ENCODE peak calls at places on chromosomes 2 and 18, in seven cellular contexts. One of them, this sample, is unnamed.
A peak's percentile ranks its signal among the peaks of the same experiment; 100 is the strongest.

GRCh38 chr18:50877545-50878265 is 1.2 kb upstream of the ME2 start:
- DNase-seq in aorta: no peak
- DNase-seq in A549: no peak
- DNase-seq in right cardiac atrium: no peak
- DNase-seq in effector memory CD4-positive, alpha-beta T cell: no peak
- DNase-seq in GM23338: no peak
- DNase-seq in thoracic aorta: no peak
- DNase-seq in this sample: no peak

GRCh38 chr2:20593072-20594034 is 57.5 kb downstream of the HS1BP3 start:
- DNase-seq in aorta: peak; percentile 85
- DNase-seq in A549: peak; percentile 75
- DNase-seq in right cardiac atrium: peak; percentile 80
- DNase-seq in effector memory CD4-positive, alpha-beta T cell: no peak
- DNase-seq in GM23338: no peak
- DNase-seq in thoracic aorta: no peak
- DNase-seq in this sample: no peak

GRCh38 chr2:130963849-130964793 is 127.4 kb downstream of the ARHGEF4 start:
- DNase-seq in aorta: no peak
- DNase-seq in A549: peak; percentile 66
- DNase-seq in right cardiac atrium: no peak
- DNase-seq in effector memory CD4-positive, alpha-beta T cell: no peak
- DNase-seq in GM23338: peak; percentile 92
- DNase-seq in thoracic aorta: no peak
- DNase-seq in this sample: no peak

GRCh38 chr2:218418717-218419458 is at the start of gene VIL1:
- DNase-seq in aorta: no peak
- DNase-seq in A549: no peak
- DNase-seq in right cardiac atrium: no peak
- DNase-seq in effector memory CD4-positive, alpha-beta T cell: no peak
- DNase-seq in GM23338: peak; percentile 63
- DNase-seq in thoracic aorta: no peak
- DNase-seq in this sample: no peak

GRCh38 chr2:207241198-207241597 is 75.5 kb upstream of the KLF7 start:
- DNase-seq in aorta: no peak
- DNase-seq in A549: no peak
- DNase-seq in right cardiac atrium: no peak
- DNase-seq in effector memory CD4-positive, alpha-beta T cell: no peak
- DNase-seq in GM23338: no peak
- DNase-seq in thoracic aorta: no peak
- DNase-seq in this sample: no peak

GRCh38 chr2:53129851-53130250 is 637.8 kb upstream of the CHAC2 start:
- DNase-seq in aorta: no peak
- DNase-seq in A549: no peak
- DNase-seq in right cardiac atrium: no peak
- DNase-seq in effector memory CD4-positive, alpha-beta T cell: no peak
- DNase-seq in GM23338: no peak
- DNase-seq in thoracic aorta: no peak
- DNase-seq in this sample: no peak

GRCh38 chr2:45013229-45014015 is 4.2 kb upstream of the SIX2 start:
- DNase-seq in aorta: peak; percentile 81
- DNase-seq in A549: no peak
- DNase-seq in right cardiac atrium: no peak
- DNase-seq in effector memory CD4-positive, alpha-beta T cell: no peak
- DNase-seq in GM23338: peak; percentile 60
- DNase-seq in thoracic aorta: no peak
- DNase-seq in this sample: no peak

GRCh38 chr2:109129356-109129920 is 433 bp downstream of the SH3RF3 start:
- DNase-seq in aorta: peak; percentile 81
- DNase-seq in A549: peak; percentile 24
- DNase-seq in right cardiac atrium: peak; percentile 50
- DNase-seq in effector memory CD4-positive, alpha-beta T cell: no peak
- DNase-seq in GM23338: peak; percentile 43
- DNase-seq in thoracic aorta: no peak
- DNase-seq in this sample: peak; percentile 25

GRCh38 chr2:68255736-68256450 is 3.6 kb upstream of the PPP3R1 start:
- DNase-seq in aorta: no peak
- DNase-seq in A549: no peak
- DNase-seq in right cardiac atrium: no peak
- DNase-seq in effector memory CD4-positive, alpha-beta T cell: no peak
- DNase-seq in GM23338: peak; percentile 62
- DNase-seq in thoracic aorta: no peak
- DNase-seq in this sample: no peak

GRCh38 chr2:73262108-73262651 is 22.1 kb downstream of the FBXO41 start:
- DNase-seq in aorta: no peak
- DNase-seq in A549: no peak
- DNase-seq in right cardiac atrium: no peak
- DNase-seq in effector memory CD4-positive, alpha-beta T cell: no peak
- DNase-seq in GM23338: no peak
- DNase-seq in thoracic aorta: no peak
- DNase-seq in this sample: no peak

GRCh38 chr2:227447606-227448005 is 24.4 kb upstream of the AGFG1 start:
- DNase-seq in aorta: no peak
- DNase-seq in A549: peak; percentile 35
- DNase-seq in right cardiac atrium: no peak
- DNase-seq in effector memory CD4-positive, alpha-beta T cell: no peak
- DNase-seq in GM23338: no peak
- DNase-seq in thoracic aorta: no peak
- DNase-seq in this sample: no peak

GRCh38 chr18:51068111-51068510 is 38.1 kb downstream of the SMAD4 start:
- DNase-seq in aorta: no peak
- DNase-seq in A549: no peak
- DNase-seq in right cardiac atrium: no peak
- DNase-seq in effector memory CD4-positive, alpha-beta T cell: no peak
- DNase-seq in GM23338: no peak
- DNase-seq in thoracic aorta: no peak
- DNase-seq in this sample: no peak

GRCh38 chr2:239026711-239027430 is 179.0 kb downstream of the TWIST2 start:
- DNase-seq in aorta: peak; percentile 75
- DNase-seq in A549: no peak
- DNase-seq in right cardiac atrium: no peak
- DNase-seq in effector memory CD4-positive, alpha-beta T cell: no peak
- DNase-seq in GM23338: peak; percentile 47
- DNase-seq in thoracic aorta: no peak
- DNase-seq in this sample: no peak

GRCh38 chr18:9817725-9818422 is 67.9 kb upstream of the TXNDC2 start:
- DNase-seq in aorta: no peak
- DNase-seq in A549: no peak
- DNase-seq in right cardiac atrium: no peak
- DNase-seq in effector memory CD4-positive, alpha-beta T cell: no peak
- DNase-seq in GM23338: no peak
- DNase-seq in thoracic aorta: no peak
- DNase-seq in this sample: no peak

GRCh38 chr18:67705748-67706147 is 189.2 kb upstream of the DSEL start:
- DNase-seq in aorta: no peak
- DNase-seq in A549: peak; percentile 6
- DNase-seq in right cardiac atrium: no peak
- DNase-seq in effector memory CD4-positive, alpha-beta T cell: no peak
- DNase-seq in GM23338: peak; percentile 68
- DNase-seq in thoracic aorta: no peak
- DNase-seq in this sample: no peak

GRCh38 chr2:163558286-163559009 is 177.4 kb downstream of the FIGN start:
- DNase-seq in aorta: no peak
- DNase-seq in A549: no peak
- DNase-seq in right cardiac atrium: no peak
- DNase-seq in effector memory CD4-positive, alpha-beta T cell: no peak
- DNase-seq in GM23338: no peak
- DNase-seq in thoracic aorta: no peak
- DNase-seq in this sample: no peak

GRCh38 chr2:12931211-12931844 is 214.6 kb downstream of the TRIB2 start:
- DNase-seq in aorta: no peak
- DNase-seq in A549: peak; percentile 19
- DNase-seq in right cardiac atrium: no peak
- DNase-seq in effector memory CD4-positive, alpha-beta T cell: no peak
- DNase-seq in GM23338: peak; percentile 69
- DNase-seq in thoracic aorta: no peak
- DNase-seq in this sample: peak; percentile 25

GRCh38 chr2:68435605-68436004 is 31.5 kb downstream of the FBXO48 start:
- DNase-seq in aorta: no peak
- DNase-seq in A549: no peak
- DNase-seq in right cardiac atrium: no peak
- DNase-seq in effector memory CD4-positive, alpha-beta T cell: no peak
- DNase-seq in GM23338: no peak
- DNase-seq in thoracic aorta: no peak
- DNase-seq in this sample: no peak

GRCh38 chr2:78427170-78427569 is 598.3 kb upstream of the REG3G start:
- DNase-seq in aorta: no peak
- DNase-seq in A549: no peak
- DNase-seq in right cardiac atrium: no peak
- DNase-seq in effector memory CD4-positive, alpha-beta T cell: no peak
- DNase-seq in GM23338: no peak
- DNase-seq in thoracic aorta: no peak
- DNase-seq in this sample: no peak

DNA sequence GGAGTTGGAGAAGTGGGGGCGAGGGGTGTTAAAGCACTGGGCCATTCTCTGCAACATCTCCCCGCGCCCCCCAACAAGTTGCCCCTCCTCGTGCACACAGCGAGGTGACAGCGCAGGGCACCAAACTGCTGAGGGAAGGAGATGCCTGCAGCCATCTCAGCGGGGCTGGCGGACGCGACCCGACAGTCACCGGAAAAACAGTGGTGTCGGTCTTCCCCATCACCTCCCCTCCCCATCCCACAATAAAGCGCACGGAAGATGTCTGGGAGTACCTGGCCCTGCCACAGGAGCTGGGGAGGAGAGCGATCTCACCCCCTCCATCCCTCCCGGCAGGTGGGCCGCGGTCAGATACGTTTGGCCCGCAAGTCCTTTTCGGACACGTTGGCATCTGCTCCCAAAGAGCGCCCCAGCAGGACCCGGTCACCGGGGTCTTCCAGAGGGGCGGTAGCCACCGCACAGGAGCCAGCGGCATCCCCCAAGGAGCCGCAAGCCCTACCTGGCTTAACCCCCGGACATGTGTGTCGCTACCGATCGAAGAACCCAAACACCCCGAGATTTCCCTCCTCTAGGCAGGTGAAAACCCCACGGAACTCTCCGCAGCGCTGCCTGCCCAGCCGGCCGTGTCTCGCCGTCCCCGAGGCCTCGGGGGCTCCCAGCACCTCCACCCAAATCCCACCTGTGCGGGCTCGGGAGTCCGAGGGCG is 798 bp downstream of the ATP8B1 start:
- DNase-seq in aorta: no peak
- DNase-seq in A549: no peak
- DNase-seq in right cardiac atrium: no peak
- DNase-seq in effector memory CD4-positive, alpha-beta T cell: no peak
- DNase-seq in GM23338: peak; percentile 54
- DNase-seq in thoracic aorta: no peak
- DNase-seq in this sample: no peak
- H3K27ac ChIP-seq in aorta: peak overlapping the region; percentile 81
- H3K27ac ChIP-seq in A549: peak overlapping the region; percentile 93
- H3K27ac ChIP-seq in right cardiac atrium: peak overlapping the region; percentile 15
- H3K27ac ChIP-seq in effector memory CD4-positive, alpha-beta T cell: no peak overlapping the region
- H3K27ac ChIP-seq in GM23338: no peak overlapping the region
- H3K27ac ChIP-seq in thoracic aorta: peak overlapping the region; percentile 98
- H3K27ac ChIP-seq in this sample: no peak overlapping the region

GRCh38 chr2:85276571-85277121 is 51.1 kb downstream of the TGOLN2 start:
- DNase-seq in aorta: no peak
- DNase-seq in A549: no peak
- DNase-seq in right cardiac atrium: no peak
- DNase-seq in effector memory CD4-positive, alpha-beta T cell: no peak
- DNase-seq in GM23338: no peak
- DNase-seq in thoracic aorta: no peak
- DNase-seq in this sample: no peak
- H3K27ac ChIP-seq in aorta: peak overlapping the region; percentile 86
- H3K27ac ChIP-seq in A549: no peak overlapping the region
- H3K27ac ChIP-seq in right cardiac atrium: peak overlapping the region; percentile 3
- H3K27ac ChIP-seq in effector memory CD4-positive, alpha-beta T cell: no peak overlapping the region
- H3K27ac ChIP-seq in GM23338: peak overlapping the region; percentile 79
- H3K27ac ChIP-seq in thoracic aorta: peak overlapping the region; percentile 75
- H3K27ac ChIP-seq in this sample: no peak overlapping the region

GRCh38 chr2:42195559-42195958 is 26.4 kb downstream of the EML4 start:
- DNase-seq in aorta: no peak
- DNase-seq in A549: peak; percentile 78
- DNase-seq in right cardiac atrium: no peak
- DNase-seq in effector memory CD4-positive, alpha-beta T cell: no peak
- DNase-seq in GM23338: no peak
- DNase-seq in thoracic aorta: no peak
- DNase-seq in this sample: no peak

GRCh38 chr2:42196403-42197267 is 27.5 kb downstream of the EML4 start:
- DNase-seq in aorta: no peak
- DNase-seq in A549: peak; percentile 74
- DNase-seq in right cardiac atrium: peak; percentile 28
- DNase-seq in effector memory CD4-positive, alpha-beta T cell: peak; percentile 22
- DNase-seq in GM23338: peak; percentile 88
- DNase-seq in thoracic aorta: no peak
- DNase-seq in this sample: peak; percentile 56

GRCh38 chr2:42194428-42194827 is 25.3 kb downstream of the EML4 start:
- DNase-seq in aorta: no peak
- DNase-seq in A549: no peak
- DNase-seq in right cardiac atrium: no peak
- DNase-seq in effector memory CD4-positive, alpha-beta T cell: no peak
- DNase-seq in GM23338: no peak
- DNase-seq in thoracic aorta: no peak
- DNase-seq in this sample: no peak

GRCh38 chr2:42197792-42198191 is 28.6 kb downstream of the EML4 start:
- DNase-seq in aorta: no peak
- DNase-seq in A549: no peak
- DNase-seq in right cardiac atrium: no peak
- DNase-seq in effector memory CD4-positive, alpha-beta T cell: no peak
- DNase-seq in GM23338: no peak
- DNase-seq in thoracic aorta: no peak
- DNase-seq in this sample: no peak

GRCh38 chr2:42196070-42196402 is 26.9 kb downstream of the EML4 start:
- DNase-seq in aorta: no peak
- DNase-seq in A549: no peak
- DNase-seq in right cardiac atrium: no peak
- DNase-seq in effector memory CD4-positive, alpha-beta T cell: no peak
- DNase-seq in GM23338: no peak
- DNase-seq in thoracic aorta: no peak
- DNase-seq in this sample: no peak
- H3K27ac ChIP-seq in aorta: no peak overlapping the region
- H3K27ac ChIP-seq in A549: peak overlapping the region; percentile 50
- H3K27ac ChIP-seq in right cardiac atrium: no peak overlapping the region
- H3K27ac ChIP-seq in effector memory CD4-positive, alpha-beta T cell: no peak overlapping the region
- H3K27ac ChIP-seq in GM23338: peak overlapping the region; percentile 56
- H3K27ac ChIP-seq in thoracic aorta: no peak overlapping the region
- H3K27ac ChIP-seq in this sample: no peak overlapping the region

GRCh38 chr2:120177973-120178372 is 45.2 kb downstream of the TMEM185B start:
- DNase-seq in aorta: no peak
- DNase-seq in A549: no peak
- DNase-seq in right cardiac atrium: no peak
- DNase-seq in effector memory CD4-positive, alpha-beta T cell: no peak
- DNase-seq in GM23338: no peak
- DNase-seq in thoracic aorta: no peak
- DNase-seq in this sample: no peak

GRCh38 chr2:120177011-120177621 is 46.1 kb downstream of the TMEM185B start:
- DNase-seq in aorta: peak; percentile 76
- DNase-seq in A549: no peak
- DNase-seq in right cardiac atrium: peak; percentile 37
- DNase-seq in effector memory CD4-positive, alpha-beta T cell: peak; percentile 60
- DNase-seq in GM23338: peak; percentile 46
- DNase-seq in thoracic aorta: no peak
- DNase-seq in this sample: peak; percentile 87

GRCh38 chr2:120175000-120175581 is 48.1 kb downstream of the TMEM185B start:
- DNase-seq in aorta: no peak
- DNase-seq in A549: peak; percentile 54
- DNase-seq in right cardiac atrium: no peak
- DNase-seq in effector memory CD4-positive, alpha-beta T cell: peak; percentile 10
- DNase-seq in GM23338: peak; percentile 87
- DNase-seq in thoracic aorta: no peak
- DNase-seq in this sample: peak; percentile 45

GRCh38 chr2:120180066-120180465 is 43.1 kb downstream of the TMEM185B start:
- DNase-seq in aorta: no peak
- DNase-seq in A549: no peak
- DNase-seq in right cardiac atrium: no peak
- DNase-seq in effector memory CD4-positive, alpha-beta T cell: no peak
- DNase-seq in GM23338: no peak
- DNase-seq in thoracic aorta: no peak
- DNase-seq in this sample: no peak

GRCh38 chr2:120176526-120176925 is 46.7 kb downstream of the TMEM185B start:
- DNase-seq in aorta: no peak
- DNase-seq in A549: no peak
- DNase-seq in right cardiac atrium: no peak
- DNase-seq in effector memory CD4-positive, alpha-beta T cell: no peak
- DNase-seq in GM23338: no peak
- DNase-seq in thoracic aorta: no peak
- DNase-seq in this sample: no peak
- H3K27ac ChIP-seq in aorta: no peak overlapping the region
- H3K27ac ChIP-seq in A549: no peak overlapping the region
- H3K27ac ChIP-seq in right cardiac atrium: no peak overlapping the region
- H3K27ac ChIP-seq in effector memory CD4-positive, alpha-beta T cell: peak overlapping the region; percentile 82
- H3K27ac ChIP-seq in GM23338: no peak overlapping the region
- H3K27ac ChIP-seq in thoracic aorta: no peak overlapping the region
- H3K27ac ChIP-seq in this sample: peak overlapping the region; percentile 72